ENCODE peak calls at places on chromosome 3, in seven cellular contexts. P, G, B, Q, I, Z and F are unnamed samples.

GRCh38 chr3:119310052-119310451 is 15.9 kb downstream of the ARHGAP31 start:
- DNase-seq in P (no peak), G (no peak), B (no peak), Q (peak), I (no peak), Z (no peak), F (no peak)

GRCh38 chr3:170585008-170585936 is 603 bp downstream of the SLC7A14 start:
- DNase-seq in P (no peak), G (peak), B (no peak), Q (no peak), I (no peak), Z (no peak), F (no peak)

GRCh38 chr3:195896361-195897080 is 11.8 kb downstream of the TNK2 start:
- DNase-seq in P (no peak), G (no peak), B (no peak), Q (peak), I (no peak), Z (peak), F (peak)

GRCh38 chr3:100970537-100970936 is 22.7 kb downstream of the ABI3BP start:
- DNase-seq in P (no peak), G (no peak), B (no peak), Q (no peak), I (no peak), Z (no peak), F (no peak)

GRCh38 chr3:37537914-37538691 is 323.6 kb upstream of the CTDSPL start:
- DNase-seq in P (no peak), G (peak), B (no peak), Q (no peak), I (no peak), Z (no peak), F (no peak)

GRCh38 chr3:125213946-125214542 is 1.5 kb upstream of the SLC12A8 start:
- DNase-seq in P (no peak), G (no peak), B (no peak), Q (peak), I (no peak), Z (no peak), F (no peak)

GRCh38 chr3:159987291-159987711 is 1.3 kb upstream of the IL12A start:
- DNase-seq in P (no peak), G (no peak), B (no peak), Q (peak), I (no peak), Z (no peak), F (no peak)

GRCh38 chr3:50226888-50227389 is 9.1 kb upstream of the GNAI2 start:
- DNase-seq in P (no peak), G (peak), B (peak), Q (peak), I (no peak), Z (no peak), F (no peak)

GRCh38 chr3:170572665-170573253 is 13.1 kb downstream of the SLC7A14 start:
- DNase-seq in P (no peak), G (peak), B (no peak), Q (peak), I (peak), Z (no peak), F (peak)

GRCh38 chr3:14791343-14791945 is 27.3 kb upstream of the FGD5 start:
- DNase-seq in P (peak), G (peak), B (no peak), Q (peak), I (peak), Z (no peak), F (peak)

GRCh38 chr3:112555535-112556170 is 6.1 kb downstream of the ATG3 start:
- DNase-seq in P (no peak), G (no peak), B (no peak), Q (peak), I (no peak), Z (no peak), F (no peak)

GRCh38 chr3:66047321-66048050 is 8.8 kb upstream of the MAGI1 start:
- DNase-seq in P (no peak), G (no peak), B (no peak), Q (peak), I (peak), Z (no peak), F (no peak)

GRCh38 chr3:5227812-5228211 is 40.3 kb downstream of the EDEM1 start:
- DNase-seq in P (no peak), G (no peak), B (no peak), Q (no peak), I (no peak), Z (no peak), F (no peak)

GRCh38 chr3:38992117-38992779 is 59.5 kb downstream of the SCN11A start:
- DNase-seq in P (no peak), G (no peak), B (no peak), Q (peak), I (peak), Z (no peak), F (peak)

GRCh38 chr3:55818485-55818884 is 331.4 kb upstream of the WNT5A start:
- DNase-seq in P (no peak), G (no peak), B (no peak), Q (no peak), I (no peak), Z (no peak), F (no peak)

GRCh38 chr3:140573011-140573410 is 104.9 kb upstream of the TRIM42 start:
- DNase-seq in P (no peak), G (no peak), B (no peak), Q (no peak), I (no peak), Z (no peak), F (no peak)

GRCh38 chr3:134311693-134312071 is 61.0 kb upstream of the RYK start:
- DNase-seq in P (no peak), G (no peak), B (no peak), Q (no peak), I (no peak), Z (no peak), F (no peak)

GRCh38 chr3:122668930-122669730 is 11.5 kb upstream of the PARP14 start:
- DNase-seq in P (no peak), G (no peak), B (no peak), Q (peak), I (peak), Z (no peak), F (peak)

GRCh38 chr3:81643721-81644120 is 117.7 kb downstream of the GBE1 start:
- DNase-seq in P (no peak), G (peak), B (no peak), Q (peak), I (peak), Z (no peak), F (no peak)

GRCh38 chr3:135106445-135106844 is 311.4 kb downstream of the EPHB1 start:
- DNase-seq in P (no peak), G (no peak), B (no peak), Q (no peak), I (peak), Z (no peak), F (peak)

GRCh38 chr3:106850429-106850828 is 526.8 kb upstream of the CCDC54 start:
- DNase-seq in P (no peak), G (no peak), B (no peak), Q (peak), I (no peak), Z (no peak), F (no peak)

GRCh38 chr3:31813197-31813596 is 167.9 kb downstream of the OSBPL10 start:
- DNase-seq in P (no peak), G (no peak), B (no peak), Q (no peak), I (no peak), Z (no peak), F (no peak)

GRCh38 chr3:197793246-197793645 is 2.2 kb downstream of the LRCH3 start:
- DNase-seq in P (no peak), G (no peak), B (no peak), Q (peak), I (peak), Z (no peak), F (no peak)

GRCh38 chr3:105526349-105527111 is 159.8 kb downstream of the ALCAM start:
- DNase-seq in P (no peak), G (peak), B (no peak), Q (peak), I (peak), Z (no peak), F (peak)

GRCh38 chr3:97971679-97972567 is at the start of gene RIOX2:
- DNase-seq in P (peak), G (peak), B (peak), Q (peak), I (peak), Z (peak), F (peak)

GRCh38 chr3:152973575-152973974 is 138.6 kb downstream of the P2RY1 start:
- DNase-seq in P (no peak), G (no peak), B (no peak), Q (no peak), I (no peak), Z (no peak), F (no peak)